ENCODE peak calls at places on chromosomes 5 and 9, in ten cellular contexts. L, H, T, X, O, S, K, Z, M and W are unnamed samples.

GRCh38 chr9:137176302-137177182 is 4.7 kb upstream of the TMEM210 start:
- DNase-seq in Z (peak), M (peak), H (peak), T (peak), O (peak), S (no peak), L (peak), K (no peak), X (peak), W (peak)

GRCh38 chr5:110790673-110791072 is 51.9 kb downstream of the SLC25A46 start:
- DNase-seq in O (peak), L (no peak), Z (no peak), M (peak), K (no peak), H (no peak), S (peak), X (peak), T (no peak), W (peak)

GRCh38 chr5:31639488-31640011 is 619 bp downstream of the PDZD2 start:
- DNase-seq in X (no peak), K (no peak), O (no peak), M (no peak), L (no peak), T (no peak), H (peak), Z (no peak), S (no peak), W (no peak)

GRCh38 chr9:129232839-129233568 is 54.9 kb upstream of the IER5L start:
- DNase-seq in K (no peak), X (no peak), H (no peak), O (no peak), S (no peak), T (no peak), L (no peak), M (peak), Z (no peak), W (no peak)

GRCh38 chr5:41334758-41335157 is 121.4 kb upstream of the C6 start:
- DNase-seq in O (peak), Z (no peak), T (no peak), M (peak), S (no peak), L (peak), K (no peak), X (peak), H (peak), W (peak)

GRCh38 chr9:83396348-83396747 is 141.9 kb downstream of the FRMD3 start:
- DNase-seq in H (no peak), K (no peak), L (no peak), T (no peak), X (no peak), M (no peak), Z (no peak), O (no peak), S (no peak), W (no peak)

GRCh38 chr5:172941067-172941516 is 18.1 kb upstream of the RPL26L1 start:
- DNase-seq in X (no peak), K (no peak), S (no peak), L (no peak), O (no peak), M (peak), H (no peak), Z (no peak), T (no peak), W (no peak)

GRCh38 chr9:126482361-126483044 is 131.2 kb upstream of the LMX1B start:
- DNase-seq in Z (no peak), K (no peak), S (no peak), H (peak), L (no peak), X (peak), M (peak), T (no peak), O (peak), W (no peak)

GRCh38 chr5:35990941-35991592 is at the start of gene UGT3A1:
- DNase-seq in T (no peak), H (peak), M (no peak), K (no peak), Z (no peak), L (no peak), O (no peak), S (no peak), X (peak), W (no peak)

GRCh38 chr5:105146867-105147266 is 1584.3 kb upstream of the NUDT12 start:
- DNase-seq in M (no peak), S (no peak), H (no peak), L (no peak), Z (no peak), X (no peak), T (no peak), O (peak), K (no peak), W (peak)

GRCh38 chr5:80706835-80707447 is 52.2 kb upstream of the DHFR start:
- DNase-seq in K (no peak), O (no peak), Z (no peak), L (no peak), X (no peak), S (no peak), H (no peak), M (no peak), T (no peak), W (no peak)

GRCh38 chr9:105694320-105694847 is at the start of gene TMEM38B:
- DNase-seq in M (peak), Z (peak), S (peak), K (peak), X (peak), H (peak), O (peak), L (peak), T (peak), W (peak)

GRCh38 chr5:173435543-173435942 is 107.3 kb upstream of the STC2 start:
- DNase-seq in O (no peak), T (no peak), M (no peak), H (peak), Z (no peak), S (no peak), L (no peak), K (no peak), X (no peak), W (no peak)

GRCh38 chr9:133991964-133992779 is at the start of gene VAV2:
- DNase-seq in X (peak), T (peak), L (peak), H (peak), K (peak), M (peak), Z (peak), O (peak), S (peak), W (peak)

GRCh38 chr5:78009937-78010527 is 233.9 kb upstream of the TBCA start:
- DNase-seq in O (peak), X (peak), Z (no peak), K (no peak), L (no peak), M (peak), H (no peak), S (no peak), T (no peak), W (no peak)

GRCh38 chr9:22307013-22307711 is 139.5 kb upstream of the DMRTA1 start:
- DNase-seq in O (peak), T (peak), X (peak), L (peak), S (peak), K (no peak), H (peak), Z (peak), M (peak), W (peak)

GRCh38 chr5:56601641-56602071 is 213.7 kb upstream of the MAP3K1 start:
- DNase-seq in K (no peak), H (no peak), M (no peak), X (no peak), Z (no peak), L (no peak), O (peak), T (no peak), S (no peak), W (no peak)

GRCh38 chr5:135127604-135128240 is 93.7 kb upstream of the PITX1 start:
- DNase-seq in K (no peak), M (peak), H (no peak), O (peak), Z (peak), T (no peak), X (peak), S (peak), L (no peak), W (peak)

GRCh38 chr5:111703662-111704061 is 53.3 kb downstream of the NREP start:
- DNase-seq in T (peak), X (no peak), S (no peak), M (no peak), K (no peak), H (no peak), Z (no peak), L (peak), O (no peak), W (no peak)

GRCh38 chr9:136086951-136087740 is 7.9 kb downstream of the NACC2 start:
- DNase-seq in L (no peak), H (no peak), K (no peak), O (no peak), S (no peak), M (no peak), T (no peak), X (no peak), Z (no peak), W (no peak)

GRCh38 chr5:171757853-171758535 is 27.6 kb upstream of the SMIM23 start:
- DNase-seq in S (peak), Z (no peak), K (no peak), X (peak), O (peak), L (no peak), T (no peak), H (no peak), M (peak), W (peak)

GRCh38 chr9:108002296-108003056 is 512.9 kb upstream of the KLF4 start:
- DNase-seq in T (no peak), H (no peak), X (peak), K (no peak), L (peak), S (no peak), M (peak), O (no peak), Z (peak), W (no peak)

GRCh38 chr5:159593518-159594073 is 263.3 kb upstream of the IL12B start:
- DNase-seq in X (no peak), K (no peak), T (no peak), H (no peak), L (no peak), Z (no peak), O (no peak), M (no peak), S (no peak), W (no peak)

GRCh38 chr5:138999674-139000073 is 124.5 kb upstream of the LRRTM2 start:
- DNase-seq in L (no peak), M (no peak), S (no peak), X (no peak), K (no peak), T (no peak), O (no peak), Z (no peak), H (no peak), W (no peak)

GRCh38 chr9:129752915-129753724 is at the start of gene PTGES:
- DNase-seq in T (no peak), H (peak), X (peak), Z (peak), O (peak), M (peak), K (peak), L (peak), S (peak), W (peak)

GRCh38 chr5:143551765-143552164 is 148.3 kb upstream of the NR3C1 start:
- DNase-seq in L (no peak), X (no peak), Z (no peak), M (no peak), S (no peak), O (peak), T (no peak), H (no peak), K (no peak), W (no peak)

GRCh38 chr9:137384116-137384756 is 38.7 kb downstream of the EXD3 start:
- DNase-seq in M (peak), L (no peak), K (no peak), H (no peak), Z (no peak), T (no peak), X (no peak), S (no peak), O (peak), W (no peak)

GRCh38 chr5:118611332-118611945 is 376.9 kb downstream of the DTWD2 start:
- DNase-seq in H (peak), K (no peak), M (peak), L (peak), O (no peak), X (peak), T (peak), Z (no peak), S (peak), W (peak)

GRCh38 chr9:38226491-38226951 is 157.5 kb upstream of the SHB start:
- DNase-seq in S (no peak), H (peak), X (no peak), Z (no peak), M (peak), O (peak), T (no peak), L (peak), K (no peak), W (no peak)

GRCh38 chr5:1732955-1733354 is 66.7 kb downstream of the MRPL36 start:
- DNase-seq in S (no peak), Z (peak), M (no peak), H (no peak), L (no peak), O (no peak), K (peak), X (no peak), T (no peak), W (no peak)

GRCh38 chr5:171630047-171630669 is 155.5 kb upstream of the SMIM23 start:
- DNase-seq in T (no peak), K (no peak), Z (peak), S (peak), L (no peak), H (peak), O (peak), M (peak), X (peak), W (peak)

GRCh38 chr5:116571568-116572321 is 2.9 kb downstream of the SEMA6A start:
- DNase-seq in X (peak), H (peak), O (no peak), T (no peak), Z (peak), M (no peak), L (no peak), S (no peak), K (no peak), W (peak)

GRCh38 chr9:133188006-133188842 is 20.8 kb downstream of the OBP2B start:
- DNase-seq in H (peak), M (peak), X (peak), T (peak), K (no peak), Z (peak), S (peak), O (no peak), L (peak), W (peak)

GRCh38 chr5:108220834-108221233 is 161.1 kb downstream of the FBXL17 start:
- DNase-seq in L (no peak), X (no peak), M (no peak), O (no peak), Z (no peak), S (no peak), T (no peak), K (no peak), H (no peak), W (no peak)

GRCh38 chr9:84424945-84425344 is 84.4 kb upstream of the SLC28A3 start:
- DNase-seq in K (no peak), H (no peak), X (no peak), T (no peak), O (no peak), Z (no peak), M (no peak), S (no peak), L (no peak), W (no peak)

GRCh38 chr5:66616495-66617222 is 20.5 kb downstream of the MAST4 start:
- DNase-seq in O (no peak), S (no peak), K (no peak), Z (no peak), M (peak), X (peak), L (no peak), T (no peak), H (no peak), W (no peak)

GRCh38 chr5:100901851-100902341 is 1.2 kb downstream of the ST8SIA4 start:
- DNase-seq in S (no peak), L (peak), T (peak), M (peak), O (peak), X (peak), H (peak), K (peak), Z (peak), W (peak)

GRCh38 chr9:90420714-90421513 is 221.7 kb downstream of the DIRAS2 start:
- DNase-seq in L (no peak), M (no peak), X (no peak), S (no peak), K (no peak), H (no peak), O (peak), Z (no peak), T (no peak), W (no peak)

GRCh38 chr9:36932198-36932597 is 101.9 kb downstream of the PAX5 start:
- DNase-seq in S (no peak), Z (no peak), X (no peak), H (no peak), L (no peak), O (no peak), K (no peak), M (no peak), T (no peak), W (no peak)
- H3K4me3 ChIP-seq in S (no peak), Z (no peak), X (no peak), H (no peak), L (no peak), O (no peak), K (no peak), M (no peak), T (no peak), W (no peak)

DNA sequence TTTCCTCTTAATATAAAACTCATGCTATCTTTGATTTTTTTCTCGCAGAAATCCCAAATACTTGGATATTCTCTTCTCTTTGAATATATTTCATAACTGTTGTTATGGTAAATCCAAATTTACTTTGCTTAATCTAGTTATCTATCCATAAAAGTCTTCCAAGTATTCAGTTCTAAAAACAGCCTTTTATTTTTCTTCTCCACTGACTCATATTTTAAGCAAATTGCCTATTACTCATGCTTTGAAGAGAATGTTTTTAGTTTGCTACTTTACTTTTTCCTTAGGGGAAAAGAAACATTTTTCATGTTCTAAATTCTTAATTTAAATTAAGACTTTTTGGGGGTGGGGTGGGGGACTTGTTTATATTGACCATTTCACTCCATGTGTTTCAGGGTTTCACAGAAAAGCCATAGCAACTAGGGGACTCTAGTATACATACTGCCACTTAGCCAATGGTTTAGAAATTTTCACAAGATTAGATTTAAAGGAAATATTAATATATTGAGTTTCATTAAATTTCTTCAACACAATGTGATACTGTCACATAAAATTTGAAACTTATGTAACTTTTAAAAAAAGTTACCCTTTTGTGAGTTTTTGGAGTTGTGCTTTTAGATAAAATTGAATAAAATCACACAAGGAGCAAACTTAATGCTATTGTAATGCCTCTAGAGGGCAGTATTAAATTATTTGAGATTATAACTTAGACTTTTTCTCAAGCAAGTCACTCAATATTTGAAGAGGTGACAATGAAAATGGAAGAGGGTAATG is 545.8 kb upstream of the ARRDC3 start:
- DNase-seq in Z (no peak), X (peak), H (peak), L (no peak), M (peak), K (no peak), S (no peak), O (peak), T (peak), W (peak)
- TF ChIP-seq CTCF in Z (peak), X (peak), H (no peak), L (no peak), M (peak), K (no peak), S (peak), O (no peak), T (peak), W (peak)

GRCh38 chr5:177086918-177087706 is 397 bp downstream of the FGFR4 start:
- DNase-seq in K (peak), O (peak), L (peak), M (no peak), T (peak), H (peak), S (peak), X (peak), Z (peak), W (no peak)

GRCh38 chr5:177089825-177090641 is 3.3 kb downstream of the FGFR4 start:
- DNase-seq in Z (peak), T (no peak), S (no peak), L (no peak), M (peak), X (no peak), K (no peak), H (no peak), O (no peak), W (no peak)

GRCh38 chr5:177085985-177086917 is at the start of gene FGFR4:
- DNase-seq in O (peak), H (peak), M (peak), L (peak), T (peak), Z (peak), K (peak), S (peak), X (peak), W (peak)

GRCh38 chr5:177089146-177089545 is 2.4 kb downstream of the FGFR4 start:
- DNase-seq in X (no peak), K (no peak), O (no peak), H (no peak), L (no peak), S (no peak), M (peak), Z (no peak), T (no peak), W (no peak)

DNA sequence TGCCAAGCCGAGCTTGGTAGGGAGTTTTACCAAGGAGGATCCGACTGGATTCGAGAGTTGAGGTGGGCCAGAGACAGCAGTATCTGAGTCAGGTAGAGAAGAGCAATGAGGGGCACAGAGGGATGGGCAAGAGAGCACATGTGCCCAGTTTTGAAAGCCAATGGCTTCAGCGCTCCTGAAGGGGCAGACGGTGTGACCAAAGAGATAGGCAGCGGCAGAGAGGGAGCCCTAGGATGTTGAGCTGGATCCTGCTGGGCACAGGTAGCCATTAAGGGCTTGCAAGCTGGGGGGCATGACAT is 941 bp downstream of the FGFR4 start:
- DNase-seq in T (no peak), M (no peak), K (no peak), H (no peak), L (no peak), Z (no peak), X (no peak), S (no peak), O (no peak), W (no peak)
- H3K4me3 ChIP-seq in T (no peak), M (peak), K (no peak), H (peak), L (no peak), Z (peak), X (peak), S (no peak), O (peak), W (no peak)

GRCh38 chr5:122996102-122996501 is 40.4 kb downstream of the PPIC start:
- DNase-seq in O (no peak), S (no peak), T (no peak), H (no peak), Z (no peak), K (no peak), M (no peak), X (no peak), L (no peak), W (no peak)

GRCh38 chr5:123001801-123002200 is 34.7 kb downstream of the PPIC start:
- DNase-seq in Z (no peak), O (no peak), M (no peak), K (no peak), H (no peak), L (no peak), T (no peak), S (no peak), X (no peak), W (no peak)

GRCh38 chr5:123000731-123001130 is 35.8 kb downstream of the PPIC start:
- DNase-seq in T (no peak), K (no peak), M (no peak), O (no peak), H (no peak), S (no peak), X (no peak), L (no peak), Z (no peak), W (peak)

GRCh38 chr5:122997294-122997693 is 39.2 kb downstream of the PPIC start:
- DNase-seq in X (no peak), L (no peak), O (no peak), S (no peak), M (no peak), T (no peak), H (peak), Z (no peak), K (no peak), W (no peak)

DNA sequence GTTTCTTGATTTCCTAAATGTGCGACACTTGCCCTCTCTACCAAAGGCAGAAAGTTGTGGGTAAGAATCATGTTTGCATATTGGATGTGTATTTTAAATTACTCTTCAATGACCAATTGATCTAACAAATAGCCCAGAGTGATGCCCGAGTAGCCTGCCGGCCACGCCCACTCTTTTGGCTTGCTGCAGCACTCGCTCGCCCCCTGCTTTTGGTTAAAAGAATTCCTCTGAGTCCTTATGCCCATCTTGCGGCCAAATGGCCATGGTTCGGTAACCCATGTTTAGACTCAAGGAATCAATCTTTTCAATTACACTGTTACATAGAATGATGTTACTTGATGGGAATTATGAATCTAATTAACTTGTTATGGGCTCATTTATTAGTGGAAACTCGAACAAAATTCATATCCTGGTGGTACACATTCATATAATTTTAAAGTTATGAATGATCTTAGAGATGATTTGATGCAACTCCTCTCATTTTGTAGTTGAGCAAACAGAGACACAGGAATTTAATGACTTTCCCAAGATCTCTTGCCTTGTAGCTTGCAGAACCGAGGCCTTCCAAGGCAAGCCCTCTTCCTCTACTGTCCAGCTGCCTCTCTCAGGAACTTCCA is 36.5 kb downstream of the PPIC start:
- DNase-seq in X (peak), M (peak), O (peak), H (peak), T (peak), Z (peak), K (no peak), S (no peak), L (peak), W (peak)
- TF ChIP-seq CTCF in X (peak), M (peak), O (no peak), H (peak), T (peak), Z (no peak), K (no peak), S (peak), L (peak), W (peak)